ENCODE peak calls at places on chromosomes 13 and 19, in eight cellular contexts. V is colonic mucosa; J is nucleus accumbens; T is uterus; X is PC-9; W is transverse colon; S is CD8-positive, alpha-beta T cell; G is T-helper 9 cell. R is an unnamed sample.

GRCh38 chr19:1011831-1012333 is 9.0 kb downstream of the TMEM259 start:
- DNase-seq in W (no peak), J (no peak), X (no peak), T (no peak), G (no peak), S (no peak), V (no peak), R (no peak)

GRCh38 chr19:20423381-20424207 is 142.0 kb downstream of the ZNF737 start:
- DNase-seq in S (peak), J (no peak), X (no peak), T (peak), V (peak), G (peak), W (peak), R (no peak)

GRCh38 chr19:7295912-7296486 is 1.8 kb upstream of the INSR start:
- DNase-seq in X (peak), W (no peak), S (no peak), V (no peak), T (no peak), J (no peak), G (no peak), R (no peak)

GRCh38 chr13:39786091-39786490 is 130.6 kb downstream of the COG6 start:
- DNase-seq in T (no peak), J (no peak), X (no peak), G (no peak), W (no peak), V (no peak), S (no peak), R (no peak)

GRCh38 chr13:21435710-21436151 is 23.4 kb downstream of the ZDHHC20 start:
- DNase-seq in V (peak), X (peak), G (no peak), T (peak), S (peak), J (no peak), W (peak), R (peak)

GRCh38 chr13:90068658-90069057 is 1278.8 kb upstream of the MIR17HG start:
- DNase-seq in J (no peak), T (no peak), V (no peak), G (no peak), W (no peak), X (no peak), S (no peak), R (no peak)

GRCh38 chr13:77177646-77178045 is 149.2 kb downstream of the MYCBP2 start:
- DNase-seq in J (no peak), G (no peak), T (no peak), X (no peak), S (no peak), V (no peak), W (no peak), R (no peak)

GRCh38 chr13:76349700-76350099 is 536.5 kb downstream of the KCTD12 start:
- DNase-seq in X (no peak), J (no peak), G (no peak), S (no peak), T (no peak), V (no peak), W (no peak), R (no peak)

GRCh38 chr19:31960474-31960873 is 384.9 kb upstream of the ZNF507 start:
- DNase-seq in G (no peak), S (no peak), V (no peak), J (no peak), T (no peak), X (no peak), W (no peak), R (peak)

GRCh38 chr19:40190891-40191835 is at the start of gene MAP3K10:
- DNase-seq in T (peak), G (peak), S (peak), V (peak), W (peak), J (peak), X (no peak), R (peak)

GRCh38 chr13:39655041-39655568 is 357 bp upstream of the COG6 start:
- DNase-seq in J (no peak), V (no peak), T (no peak), G (no peak), S (no peak), X (no peak), W (no peak), R (no peak)

GRCh38 chr19:18867199-18867598 is 28.8 kb downstream of the CERS1 start:
- DNase-seq in X (no peak), V (no peak), J (no peak), S (no peak), W (no peak), G (no peak), T (no peak), R (no peak)

GRCh38 chr13:81686877-81687276 is 1346.0 kb upstream of the SPRY2 start:
- DNase-seq in G (no peak), W (no peak), V (no peak), J (no peak), T (no peak), X (no peak), S (no peak), R (no peak)

GRCh38 chr19:17871878-17872250 is at the start of gene SLC5A5:
- DNase-seq in G (no peak), J (no peak), W (no peak), V (no peak), X (no peak), T (no peak), S (peak), R (no peak)

GRCh38 chr13:69579351-69579750 is 528.3 kb upstream of the ATXN8OS start:
- DNase-seq in X (no peak), T (no peak), W (no peak), V (no peak), J (no peak), S (no peak), G (no peak), R (peak)

GRCh38 chr19:7857727-7858701 is 16.2 kb downstream of the PRR36 start:
- DNase-seq in T (no peak), W (no peak), J (no peak), X (no peak), G (no peak), S (no peak), V (no peak), R (no peak)

GRCh38 chr13:49997935-49998334 is 1.1 kb downstream of the TRIM13 start:
- DNase-seq in J (no peak), S (no peak), W (no peak), V (peak), G (no peak), X (peak), T (no peak), R (no peak)

GRCh38 chr19:33419763-33420080 is 46.2 kb downstream of the CEBPG start:
- DNase-seq in J (no peak), G (no peak), V (no peak), X (no peak), W (no peak), S (no peak), T (no peak), R (no peak)

GRCh38 chr19:39032164-39032918 is at the start of gene FBXO27:
- DNase-seq in V (peak), T (no peak), W (peak), J (no peak), S (no peak), G (no peak), X (peak), R (peak)

R was measured in SW480.